ENCODE peak calls at places on chromosomes 13 and 19, in five cellular contexts. D, L, Y, B and U are unnamed samples. For H3K36me3 and H3K9me3, the result is how much of the 10 kb centered on the place peaks cover.

GRCh38 chr13:102599451-102600012 is 2.7 kb downstream of the TPP2 start:
- DNase-seq in D (no peak), B (no peak), L (no peak), Y (no peak), U (no peak)

GRCh38 chr13:49652691-49653305 is 24.5 kb downstream of the ARL11 start:
- DNase-seq in L (no peak), Y (peak), D (no peak), B (peak), U (peak)

GRCh38 chr13:72113070-72113469 is 246.1 kb upstream of the DACH1 start:
- DNase-seq in D (no peak), B (no peak), Y (no peak), L (no peak), U (no peak)

GRCh38 chr13:45016792-45017425 is 27.6 kb downstream of the GPALPP1 start:
- DNase-seq in D (no peak), L (no peak), B (no peak), Y (no peak), U (no peak)

GRCh38 chr13:113273856-113274590 is 23.0 kb upstream of the LAMP1 start:
- DNase-seq in B (peak), L (no peak), D (no peak), Y (no peak), U (no peak)

GRCh38 chr19:48252625-48253024 is 3.1 kb downstream of the CARD8 start:
- DNase-seq in L (no peak), Y (no peak), D (no peak), B (no peak), U (no peak)

GRCh38 chr13:50893211-50893852 is 16.3 kb upstream of the RNASEH2B start:
- DNase-seq in B (peak), D (no peak), Y (no peak), L (no peak), U (no peak)

GRCh38 chr13:109644069-109644750 is 142.2 kb downstream of the IRS2 start:
- DNase-seq in L (no peak), Y (no peak), B (no peak), D (no peak), U (no peak)

GRCh38 chr19:7013678-7014077 is 7.6 kb downstream of the MBD3L2B start:
- DNase-seq in B (peak), L (no peak), D (no peak), Y (no peak), U (peak)

GRCh38 chr13:20812890-20813289 is 39.1 kb upstream of the EEF1AKMT1 start:
- DNase-seq in L (no peak), D (no peak), B (no peak), Y (no peak), U (no peak)

DNA sequence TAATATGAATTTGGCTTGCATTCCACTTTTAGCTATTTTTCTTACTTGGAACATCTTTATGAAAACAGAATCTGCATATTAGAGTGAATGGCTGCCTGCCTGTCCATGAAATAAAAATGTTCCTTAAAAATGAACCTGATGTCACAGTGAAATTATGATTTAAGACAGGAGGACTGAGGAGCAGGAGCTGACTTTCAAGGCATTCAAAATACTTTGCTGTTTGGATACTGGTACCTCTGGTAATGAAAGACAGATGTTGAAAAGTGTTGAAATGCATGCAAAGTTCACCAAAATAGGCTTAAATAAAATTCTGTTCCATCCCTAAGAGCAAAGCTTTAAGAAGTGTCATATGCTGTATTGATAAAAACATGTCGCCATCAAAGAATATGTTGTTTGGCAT is 1.7 kb downstream of the ARHGEF7 start:
- DNase-seq in D (no peak), L (no peak), B (peak), Y (no peak), U (no peak)
- H3K4me3 ChIP-seq in D (no peak), L (no peak), B (no peak), Y (no peak), U (no peak)

DNA sequence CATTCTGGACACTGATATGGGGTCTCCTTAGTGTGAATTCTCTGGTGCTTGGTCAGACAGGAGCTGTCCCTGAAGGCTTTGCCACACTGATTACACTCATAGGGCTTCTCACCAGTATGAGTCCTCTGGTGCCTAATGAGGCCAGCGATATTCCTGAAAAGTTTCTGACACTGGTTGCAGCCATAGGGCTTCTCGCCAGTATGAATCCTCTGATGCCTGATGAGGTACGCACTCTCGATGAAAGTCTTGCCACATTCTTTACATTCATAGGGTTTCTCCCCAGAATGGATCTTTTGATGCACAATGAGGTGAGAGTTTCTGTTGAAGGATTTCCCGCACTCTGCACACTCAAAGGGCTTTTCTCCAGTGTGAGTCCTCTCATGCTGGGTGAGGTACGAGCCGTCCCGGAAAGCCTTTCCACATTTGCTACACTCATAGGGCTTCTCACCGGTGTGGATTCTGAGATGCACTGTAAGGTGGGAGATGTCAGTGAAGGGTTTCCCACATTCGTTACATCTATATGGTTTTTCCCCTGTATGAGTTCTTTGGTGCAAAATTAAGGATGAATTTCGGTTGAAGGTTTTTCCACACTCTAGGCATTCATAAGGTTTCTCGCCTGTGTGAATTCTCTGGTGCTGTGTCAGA is 22.4 kb downstream of the ZNF329 start:
- DNase-seq in D (no peak), B (no peak), L (no peak), Y (no peak), U (no peak)
- H3K36me3 ChIP-seq in D (under half), B (under half), L (half or more), Y (under half), U (under half)

GRCh38 chr19:16518061-16518460 is 21.9 kb downstream of the C19orf44 start:
- DNase-seq in B (no peak), Y (no peak), L (no peak), D (no peak), U (no peak)

GRCh38 chr19:16518483-16519229 is 22.5 kb downstream of the C19orf44 start:
- DNase-seq in L (no peak), D (no peak), B (no peak), Y (no peak), U (no peak)

GRCh38 chr19:16519230-16519687 is 23.0 kb downstream of the CHERP start:
- DNase-seq in Y (no peak), L (no peak), B (no peak), D (no peak), U (no peak)

GRCh38 chr19:16516381-16516780 is 20.2 kb downstream of the C19orf44 start:
- DNase-seq in D (no peak), B (no peak), Y (no peak), L (no peak), U (no peak)

DNA sequence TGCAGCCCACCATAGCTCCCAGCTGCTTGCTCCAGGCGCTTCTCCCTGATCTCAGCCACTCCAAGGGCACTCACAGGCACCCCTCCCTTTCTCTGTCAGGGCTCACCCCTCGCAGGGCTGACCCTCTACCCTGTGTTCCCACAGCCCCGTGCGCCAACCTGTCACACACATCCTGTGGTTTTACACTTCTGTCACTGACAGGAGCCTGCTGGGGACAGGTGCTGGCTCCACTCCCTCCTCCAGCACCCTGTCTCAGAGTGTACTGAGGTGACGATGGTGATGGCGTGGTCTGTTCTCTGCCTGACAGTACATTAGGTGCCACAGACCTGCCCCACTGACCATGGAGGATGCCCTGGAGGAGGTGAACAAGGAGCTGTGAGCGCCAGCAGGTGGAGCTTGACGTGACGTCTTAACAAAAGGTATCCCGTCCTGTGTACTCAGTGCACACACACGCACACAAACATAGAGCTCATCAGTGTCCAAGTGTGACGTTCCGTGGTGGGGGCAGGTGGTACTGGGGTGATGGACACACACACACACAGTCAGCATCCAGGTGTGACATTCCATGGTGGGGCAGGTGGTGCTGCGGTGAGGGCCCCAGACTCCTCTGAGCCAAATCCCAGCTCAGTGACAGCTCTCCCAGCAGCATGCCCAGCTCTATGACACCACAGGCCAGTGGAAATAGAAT is 20.9 kb downstream of the C19orf44 start:
- DNase-seq in D (no peak), L (no peak), Y (no peak), B (no peak), U (no peak)
- H3K9me3 ChIP-seq in D (under half), L (under half), Y (under half), B (under half), U (under half)

GRCh38 chr13:73967397-73968165 is 166.6 kb downstream of the KLF12 start:
- DNase-seq in D (no peak), Y (no peak), L (no peak), B (no peak), U (no peak)
- H3K4me3 ChIP-seq in D (no peak), Y (no peak), L (no peak), B (no peak), U (no peak)

GRCh38 chr19:19354007-19354406 is 33.4 kb downstream of the MAU2 start:
- DNase-seq in B (no peak), D (no peak), L (no peak), Y (no peak), U (no peak)

GRCh38 chr19:19356500-19356899 is 35.9 kb downstream of the MAU2 start:
- DNase-seq in B (no peak), D (no peak), Y (no peak), L (no peak), U (no peak)

GRCh38 chr19:19355606-19356139 is 35.0 kb downstream of the MAU2 start:
- DNase-seq in L (no peak), B (no peak), Y (no peak), D (no peak), U (no peak)

GRCh38 chr19:19356901-19357566 is 36.4 kb downstream of the MAU2 start:
- DNase-seq in B (no peak), L (no peak), D (no peak), Y (no peak), U (no peak)

GRCh38 chr19:19354932-19355331 is 34.3 kb downstream of the MAU2 start:
- DNase-seq in L (no peak), D (no peak), Y (no peak), B (no peak), U (no peak)
- H3K36me3 ChIP-seq in L (half or more), D (under half), Y (half or more), B (under half), U (half or more)

DNA sequence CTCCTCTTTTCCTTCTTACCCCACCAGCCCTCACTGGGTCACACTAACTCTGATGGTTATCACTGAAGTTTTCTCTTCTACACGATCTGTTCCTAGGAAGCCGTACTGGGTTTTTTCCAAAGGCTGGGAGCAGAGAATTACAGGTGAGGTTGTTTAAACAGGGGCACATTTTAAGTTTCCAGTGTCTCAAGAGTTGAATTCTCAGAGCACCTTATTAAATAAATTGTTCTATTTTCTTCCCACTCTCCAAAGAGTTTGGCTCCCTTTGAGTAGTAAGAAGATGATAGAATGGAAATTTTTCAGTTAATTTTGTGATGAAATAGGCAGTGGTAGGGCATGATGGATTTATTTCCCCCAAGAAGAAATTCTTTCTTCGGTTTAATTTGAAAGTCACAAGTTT is at the start of gene OR7D4:
- DNase-seq in L (no peak), B (no peak), D (no peak), Y (no peak), U (no peak)
- H3K9me3 ChIP-seq in L (under half), B (under half), D (under half), Y (under half), U (under half)

GRCh38 chr19:55486043-55486970 is 1.3 kb downstream of the NAT14 start:
- DNase-seq in L (no peak), Y (no peak), B (no peak), D (peak), U (no peak)
- H3K4me3 ChIP-seq in L (no peak), Y (peak), B (peak), D (peak), U (peak)

DNA sequence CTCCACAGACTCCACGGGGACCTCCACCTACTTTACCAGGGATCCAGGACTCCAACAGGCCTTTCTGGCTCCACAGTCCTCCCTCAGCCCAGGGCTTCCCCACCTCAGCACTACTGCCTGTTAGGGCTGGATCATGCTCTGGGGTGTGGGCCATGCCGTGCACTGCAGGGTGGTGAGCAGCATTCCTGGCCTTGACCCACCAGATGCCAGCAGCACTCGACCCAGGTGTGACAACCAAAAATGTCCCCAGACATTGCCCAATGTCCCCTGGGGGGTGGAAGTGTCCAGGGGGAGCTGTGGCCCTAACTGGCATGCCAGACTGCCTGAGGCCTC is 42.0 kb downstream of the EPS15L1 start:
- DNase-seq in Y (no peak), B (no peak), D (no peak), L (no peak), U (no peak)
- H3K36me3 ChIP-seq in Y (half or more), B (under half), D (under half), L (under half), U (half or more)

GRCh38 chr19:27741236-27741635 is 1471.7 kb downstream of the UQCRFS1 start:
- DNase-seq in D (no peak), L (no peak), B (no peak), Y (no peak), U (no peak)

GRCh38 chr19:27744926-27745844 is 1467.8 kb downstream of the UQCRFS1 start:
- DNase-seq in B (no peak), Y (no peak), D (no peak), L (no peak), U (no peak)

GRCh38 chr19:27738569-27739193 is 1474.3 kb downstream of the UQCRFS1 start:
- DNase-seq in B (no peak), D (no peak), Y (no peak), L (no peak), U (no peak)

GRCh38 chr19:27740396-27740795 is 1472.6 kb downstream of the UQCRFS1 start:
- DNase-seq in Y (no peak), B (no peak), L (no peak), D (no peak), U (no peak)

GRCh38 chr19:27742041-27742440 is 1470.9 kb downstream of the UQCRFS1 start:
- DNase-seq in Y (no peak), L (no peak), B (no peak), D (no peak), U (no peak)
- H3K9me3 ChIP-seq in Y (under half), L (under half), B (under half), D (under half), U (under half)

GRCh38 chr19:33978286-33978685 is 181.6 kb downstream of the KCTD15 start:
- DNase-seq in L (no peak), B (no peak), D (no peak), Y (no peak), U (no peak)
- H3K4me3 ChIP-seq in L (no peak), B (no peak), D (no peak), Y (no peak), U (no peak)